ENCODE peak calls at places on chromosomes 4 and X, in four cellular contexts. E is HepG2, A is K562, R is GM12878. N is an unnamed sample.

GRCh38 chr4:38266616-38267015 is 306.4 kb downstream of the PTTG2 start:
- DNase-seq in E (peak; percentile 6), A (no peak), R (no peak), N (no peak)

GRCh38 chr4:169956441-169956840 is 69.8 kb downstream of the MFAP3L start:
- DNase-seq in R (no peak), A (no peak), E (no peak), N (no peak)

GRCh38 chrX:118802857-118803256 is 20.8 kb upstream of the ZCCHC12 start:
- DNase-seq in A (no peak), R (no peak), E (no peak), N (no peak)

GRCh38 chr4:48985976-48986653 is at the start of gene CWH43:
- DNase-seq in R (no peak), E (no peak), A (no peak), N (no peak)

GRCh38 chrX:53266914-53267313 is 14.5 kb downstream of the IQSEC2 start:
- DNase-seq in R (no peak), E (no peak), A (peak; percentile 44), N (no peak)

GRCh38 chr4:68447201-68447600 is at the start of gene TMPRSS11E:
- DNase-seq in A (no peak), R (no peak), E (no peak), N (no peak)

GRCh38 chrX:37361596-37361995 is 12.4 kb downstream of the PRRG1 start:
- DNase-seq in E (no peak), R (no peak), A (no peak), N (no peak)

GRCh38 chr4:38866973-38867477 is 581 bp upstream of the FAM114A1 start:
- DNase-seq in A (no peak), R (no peak), E (no peak), N (no peak)

GRCh38 chr4:57233391-57233790 is 123.2 kb upstream of the IGFBP7 start:
- DNase-seq in E (no peak), A (no peak), R (no peak), N (no peak)

GRCh38 chrX:37993857-37994619 is 12.3 kb upstream of the SYTL5 start:
- DNase-seq in R (peak; percentile 30), E (peak; percentile 19), A (no peak), N (no peak)

GRCh38 chr4:140857111-140857510 is 100.9 kb upstream of the TBC1D9 start:
- DNase-seq in A (no peak), E (no peak), R (no peak), N (no peak)

GRCh38 chr4:151641167-151641566 is 119.6 kb downstream of the GATB start:
- DNase-seq in E (peak; percentile 3), A (no peak), R (no peak), N (no peak)

GRCh38 chr4:16294455-16294854 is 68.2 kb upstream of the TAPT1 start:
- DNase-seq in A (no peak), R (no peak), E (no peak), N (no peak)

GRCh38 chr4:27248829-27249228 is 388.2 kb downstream of the STIM2 start:
- DNase-seq in E (no peak), R (no peak), A (no peak), N (no peak)

GRCh38 chrX:151711787-151712186 is 4.0 kb upstream of the FATE1 start:
- DNase-seq in R (no peak), E (no peak), A (no peak), N (no peak)

GRCh38 chr4:139628184-139629012 is 37.2 kb upstream of the MGST2 start:
- DNase-seq in E (no peak), R (no peak), A (no peak), N (no peak)

GRCh38 chrX:9785252-9785943 is 831 bp upstream of the SHROOM2 start:
- DNase-seq in R (no peak), A (no peak), E (no peak), N (no peak)

GRCh38 chr4:85370400-85371032 is 104.4 kb upstream of the ARHGAP24 start:
- DNase-seq in R (peak; percentile 11), E (peak; percentile 31), A (peak; percentile 17), N (peak; percentile 22)

GRCh38 chrX:150958177-150958576 is 25.0 kb upstream of the HMGB3 start:
- DNase-seq in E (no peak), A (no peak), R (no peak), N (no peak)

GRCh38 chr4:60683357-60683756 is 516.8 kb upstream of the ADGRL3 start:
- DNase-seq in R (no peak), A (no peak), E (no peak), N (no peak)

GRCh38 chr4:60683953-60684352 is 516.2 kb upstream of the ADGRL3 start:
- DNase-seq in E (no peak), A (no peak), R (no peak), N (no peak)

GRCh38 chr4:60682901-60683300 is 517.2 kb upstream of the ADGRL3 start:
- DNase-seq in A (no peak), E (no peak), R (no peak), N (no peak)
- TF ChIP-seq FOXK2 in A (no peak), E (no peak), R (no peak), N (no peak)

DNA sequence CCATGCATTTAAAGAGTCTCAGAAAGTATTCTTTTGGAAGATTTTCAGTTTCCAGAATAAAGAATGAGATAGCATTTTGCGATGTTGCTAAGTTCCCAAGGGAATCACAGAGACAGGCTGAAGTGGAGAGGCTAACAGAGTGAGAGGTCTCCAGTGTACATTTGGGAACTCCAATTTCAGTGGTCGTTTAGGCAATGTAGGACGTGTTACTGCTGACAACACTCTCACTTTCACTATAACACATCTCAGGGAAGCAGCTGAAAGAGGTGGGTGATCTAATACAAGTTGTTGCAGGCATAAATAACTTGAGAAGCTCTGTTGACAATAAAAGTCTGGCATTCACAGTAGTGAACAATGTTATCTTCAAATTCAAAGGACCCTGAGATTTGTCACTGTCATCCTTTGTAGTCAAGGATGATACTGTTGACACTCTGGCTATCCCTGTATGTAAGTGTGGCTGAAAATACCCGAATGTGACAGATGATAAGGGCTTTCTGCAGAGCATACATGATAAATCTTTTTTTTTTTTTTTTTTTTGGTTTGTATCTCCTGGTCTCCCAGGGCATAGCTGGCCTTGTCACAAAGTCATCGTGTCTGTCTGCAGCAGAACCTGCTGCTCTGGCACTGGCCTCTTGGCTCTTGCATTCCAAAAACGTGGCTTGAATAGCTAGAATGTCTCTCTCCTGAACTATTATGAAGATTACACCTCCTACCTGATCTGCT is 50.2 kb upstream of the SCRG1 start:
- DNase-seq in R (no peak), A (no peak), E (no peak), N (no peak)
- TF ChIP-seq BHLHE40 in R (no peak), A (no peak), E (no peak), N (no peak)

GRCh38 chr4:74374561-74375327 is 9.8 kb downstream of the EREG start:
- DNase-seq in E (no peak), R (no peak), A (no peak), N (no peak)

GRCh38 chr4:74377714-74378113 is 12.8 kb downstream of the EREG start:
- DNase-seq in R (no peak), E (no peak), A (no peak), N (no peak)

GRCh38 chr4:74378573-74378972 is 13.6 kb downstream of the EREG start:
- DNase-seq in R (no peak), A (no peak), E (no peak), N (no peak)

GRCh38 chr4:74375824-74376426 is 11.0 kb downstream of the EREG start:
- DNase-seq in R (no peak), A (no peak), E (no peak), N (no peak)

DNA sequence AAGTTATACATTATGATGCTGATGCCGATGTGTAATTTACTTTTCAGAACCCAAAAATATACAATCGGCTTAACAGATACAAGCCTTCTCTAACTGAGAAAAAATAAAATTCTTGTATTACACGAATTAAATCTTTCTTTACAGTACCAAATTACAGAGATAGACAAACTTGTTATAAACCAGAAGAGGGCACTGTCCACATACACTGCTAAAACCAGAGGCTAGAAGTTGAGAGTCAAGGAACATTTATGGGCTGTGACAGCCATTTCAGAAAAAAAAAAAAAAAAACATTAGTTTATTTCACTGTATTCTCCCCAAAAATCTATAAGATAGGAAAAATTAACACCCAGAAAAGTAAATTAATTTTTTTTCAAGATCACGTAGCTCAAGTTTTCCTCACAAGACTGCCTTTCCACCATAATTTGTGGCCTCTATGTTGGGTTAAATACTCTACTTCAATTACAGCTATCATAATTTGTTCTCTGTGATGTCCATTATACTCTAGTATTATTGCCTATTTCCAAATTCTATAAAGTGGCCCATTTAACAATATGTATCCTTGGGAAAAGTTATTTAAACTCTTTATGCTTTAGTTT is 12.0 kb downstream of the EREG start:
- DNase-seq in R (no peak), E (peak; percentile 45), A (peak; percentile 28), N (peak; percentile 38)
- TF ChIP-seq TARDBP in R (no peak), E (no peak), A (no peak), N (no peak)

DNA sequence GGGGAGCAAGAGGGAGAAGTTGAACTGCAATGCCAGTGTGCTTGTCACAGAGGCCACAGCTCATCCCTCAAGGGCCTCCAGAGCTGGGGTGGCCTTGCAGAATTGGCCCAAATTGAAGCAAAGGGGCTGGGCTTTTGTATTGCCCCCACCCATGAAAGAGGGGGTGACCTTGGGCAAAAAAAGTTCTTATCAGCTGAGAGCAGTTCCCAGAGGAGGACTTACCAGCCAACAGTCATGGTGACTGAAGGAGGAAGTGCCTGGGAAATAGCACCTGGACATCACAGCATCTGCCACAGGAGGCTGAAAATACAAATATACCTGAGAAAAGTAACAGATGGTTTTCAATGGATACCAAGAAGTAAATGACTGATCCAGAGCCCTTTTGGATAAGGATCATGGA is 262.4 kb downstream of the MID1IP1 start:
- DNase-seq in A (no peak), E (no peak), R (no peak), N (no peak)
- TF ChIP-seq FOXK2 in A (no peak), E (no peak), R (no peak), N (no peak)

GRCh38 chr4:153748378-153748777 is 11.4 kb downstream of the RNF175 start:
- DNase-seq in R (no peak), E (no peak), A (no peak), N (no peak)
- TF ChIP-seq BHLHE40 in R (no peak), E (no peak), A (no peak), N (no peak)

DNA sequence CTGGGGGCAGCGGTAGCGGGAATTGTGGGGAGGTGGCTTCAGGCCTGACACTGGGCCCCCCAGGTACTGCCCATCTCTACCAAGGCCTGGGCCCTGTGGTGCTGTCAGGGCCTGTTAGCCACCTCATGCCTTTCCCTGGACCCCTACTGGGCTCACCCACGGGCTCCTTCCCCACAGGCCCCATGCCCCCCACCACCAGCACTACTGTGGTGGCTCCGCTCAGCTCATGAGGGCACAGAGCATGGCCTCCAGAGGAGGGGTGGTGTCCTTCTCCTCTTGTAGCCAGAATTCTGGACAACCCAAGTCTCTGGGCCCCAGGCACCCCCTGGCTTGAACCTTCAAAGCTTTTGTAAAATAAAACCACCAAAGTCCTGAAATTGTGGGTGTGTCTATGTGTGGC is 7.5 kb downstream of the GATA1 start:
- DNase-seq in A (no peak), E (no peak), R (no peak), N (no peak)
- TF ChIP-seq TARDBP in A (no peak), E (no peak), R (no peak), N (no peak)

GRCh38 chr4:53702334-53703266 is 111.3 kb upstream of the LNX1 start:
- DNase-seq in A (no peak), E (peak; percentile 63), R (peak; percentile 88), N (peak; percentile 42)
- TF ChIP-seq FOXK2 in A (no peak), E (no peak), R (no peak), N (no peak)

GRCh38 chr4:2284161-2284933 is 22.4 kb upstream of the MXD4 start:
- DNase-seq in E (no peak), A (no peak), R (no peak), N (no peak)
- TF ChIP-seq BHLHE40 in E (no peak), A (no peak), R (no peak), N (no peak)